ENCODE peak calls at places on chromosomes 12 and 14, in four cellular contexts. X is cardiac muscle cell, E is AG04450, S is AG09309. H is an unnamed sample.

GRCh38 chr12:8078400-8078799 is 3.7 kb upstream of the NECAP1 start:
- DNase-seq in X (peak; percentile 57), E (peak; percentile 63), S (peak; percentile 49), H (peak; percentile 84)

GRCh38 chr12:87182696-87183233 is 846.4 kb downstream of the C12orf50 start:
- DNase-seq in X (no peak), E (no peak), S (no peak), H (no peak)

GRCh38 chr14:41605550-41606248 is 977 bp upstream of the LRFN5 start:
- DNase-seq in X (peak; percentile 72), E (no peak), S (no peak), H (peak; percentile 67)

GRCh38 chr14:27528328-27528727 is 930.5 kb upstream of the NOVA1 start:
- DNase-seq in X (peak; percentile 56), E (no peak), S (no peak), H (peak; percentile 51)

GRCh38 chr12:70722584-70723343 is 85.5 kb upstream of the PTPRB start:
- DNase-seq in X (no peak), E (no peak), S (no peak), H (peak; percentile 12)

GRCh38 chr12:75979181-75979580 is 52.4 kb downstream of the PHLDA1 start:
- DNase-seq in X (no peak), E (no peak), S (no peak), H (no peak)

GRCh38 chr12:107317751-107318553 is 224.6 kb upstream of the CRY1 start:
- DNase-seq in X (peak; percentile 96), E (peak; percentile 74), S (peak; percentile 41), H (peak; percentile 82)

GRCh38 chr14:58280954-58281787 is 17.2 kb upstream of the ARID4A start:
- DNase-seq in X (no peak), E (peak; percentile 65), S (peak; percentile 76), H (peak; percentile 96)

GRCh38 chr12:52659395-52659794 is 7.4 kb upstream of the KRT2 start:
- DNase-seq in X (no peak), E (no peak), S (no peak), H (no peak)

GRCh38 chr14:61184117-61184516 is 97.0 kb downstream of the TMEM30B start:
- DNase-seq in X (no peak), E (peak; percentile 72), S (peak; percentile 66), H (peak; percentile 89)

GRCh38 chr12:62434504-62435336 is 31.9 kb upstream of the MON2 start:
- DNase-seq in X (no peak), E (no peak), S (no peak), H (no peak)

GRCh38 chr14:91207008-91207407 is 37.5 kb downstream of the GPR68 start:
- DNase-seq in X (no peak), E (no peak), S (no peak), H (no peak)

GRCh38 chr12:19988457-19988856 is 379.9 kb upstream of the PDE3A start:
- DNase-seq in X (no peak), E (no peak), S (peak; percentile 41), H (peak; percentile 58)

GRCh38 chr14:64549805-64550538 is at the start of gene PPP1R36:
- DNase-seq in X (peak; percentile 62), E (no peak), S (no peak), H (no peak)

GRCh38 chr12:15892645-15893259 is 10.6 kb downstream of the STRAP start:
- DNase-seq in X (no peak), E (no peak), S (no peak), H (no peak)

GRCh38 chr14:89911018-89911919 is 43.3 kb downstream of the EFCAB11 start:
- DNase-seq in X (peak; percentile 10), E (no peak), S (peak; percentile 20), H (peak; percentile 75)

GRCh38 chr12:114400395-114400794 is 5.5 kb downstream of the TBX5 start:
- DNase-seq in X (no peak), E (no peak), S (no peak), H (no peak)

GRCh38 chr14:61569783-61570182 is 125.5 kb upstream of the HIF1A start:
- DNase-seq in X (no peak), E (no peak), S (peak; percentile 98), H (peak; percentile 98)

GRCh38 chr12:23084236-23084995 is 459.4 kb downstream of the ETNK1 start:
- DNase-seq in X (no peak), E (peak; percentile 88), S (no peak), H (peak; percentile 69)

GRCh38 chr12:64780531-64781373 is 21.5 kb upstream of the GNS start:
- DNase-seq in X (peak; percentile 52), E (no peak), S (no peak), H (no peak)

GRCh38 chr12:29616664-29617409 is 119.4 kb upstream of the OVCH1 start:
- DNase-seq in X (peak; percentile 15), E (no peak), S (no peak), H (peak; percentile 85)

GRCh38 chr12:26473291-26473690 is 277.9 kb downstream of the SSPN start:
- DNase-seq in X (no peak), E (no peak), S (peak; percentile 4), H (no peak)

GRCh38 chr12:113445544-113446176 is 23.5 kb downstream of the SDSL start:
- DNase-seq in X (no peak), E (no peak), S (no peak), H (no peak)

GRCh38 chr12:49664591-49665146 is 41.3 kb downstream of the PRPF40B start:
- DNase-seq in X (no peak), E (no peak), S (no peak), H (peak; percentile 42)

GRCh38 chr12:110728628-110729027 is 14.1 kb downstream of the PPP1CC start:
- DNase-seq in X (no peak), E (no peak), S (no peak), H (no peak)

GRCh38 chr14:88987516-88987915 is 163.1 kb downstream of the TTC8 start:
- DNase-seq in X (no peak), E (no peak), S (no peak), H (no peak)

GRCh38 chr14:63273717-63274673 is 44.7 kb downstream of the GPHB5 start:
- DNase-seq in X (no peak), E (no peak), S (no peak), H (peak; percentile 36)

GRCh38 chr14:33287204-33287603 is 348.5 kb downstream of the NPAS3 start:
- DNase-seq in X (no peak), E (no peak), S (no peak), H (no peak)

GRCh38 chr12:61804301-61804700 is 455.9 kb upstream of the USP15 start:
- DNase-seq in X (no peak), E (no peak), S (no peak), H (no peak)

GRCh38 chr12:49232940-49233841 is 31.7 kb upstream of the TUBA1C start:
- DNase-seq in X (peak; percentile 92), E (no peak), S (no peak), H (peak; percentile 52)

GRCh38 chr12:78167510-78167909 is 336.8 kb downstream of the NAV3 start:
- DNase-seq in X (no peak), E (no peak), S (no peak), H (no peak)

GRCh38 chr12:30136661-30137060 is 352.9 kb upstream of the TMTC1 start:
- DNase-seq in X (no peak), E (no peak), S (no peak), H (no peak)

DNA sequence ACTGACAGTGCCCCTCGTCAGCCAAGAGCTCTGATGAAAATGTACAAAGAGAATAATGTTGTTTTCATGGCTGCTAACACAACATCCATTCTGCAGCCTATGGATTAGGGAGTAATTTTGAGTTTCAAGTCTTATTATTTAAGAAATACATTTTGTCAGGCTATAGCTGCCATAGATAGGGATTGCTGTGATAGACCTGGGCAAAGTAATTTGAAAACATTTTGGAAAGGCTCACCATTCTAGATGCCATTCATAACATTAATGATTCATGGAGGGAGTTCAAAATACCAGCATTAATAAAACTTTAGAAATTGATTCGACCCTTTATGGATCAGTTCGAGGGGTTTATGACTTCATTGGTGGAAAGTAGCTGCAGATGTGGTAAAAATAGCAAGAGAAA is 149.8 kb downstream of the GPHN start:
- DNase-seq in X (no peak), E (no peak), S (no peak), H (no peak)
- H3K4me3 ChIP-seq in X (no peak overlapping the region), E (no peak overlapping the region), S (no peak overlapping the region), H (no peak overlapping the region)

GRCh38 chr14:76101980-76102379 is 49.7 kb upstream of the GPATCH2L start:
- DNase-seq in X (no peak), E (no peak), S (no peak), H (no peak)
- TF ChIP-seq CTCF in X (no peak), E (no peak), S (no peak), H (no peak)

DNA sequence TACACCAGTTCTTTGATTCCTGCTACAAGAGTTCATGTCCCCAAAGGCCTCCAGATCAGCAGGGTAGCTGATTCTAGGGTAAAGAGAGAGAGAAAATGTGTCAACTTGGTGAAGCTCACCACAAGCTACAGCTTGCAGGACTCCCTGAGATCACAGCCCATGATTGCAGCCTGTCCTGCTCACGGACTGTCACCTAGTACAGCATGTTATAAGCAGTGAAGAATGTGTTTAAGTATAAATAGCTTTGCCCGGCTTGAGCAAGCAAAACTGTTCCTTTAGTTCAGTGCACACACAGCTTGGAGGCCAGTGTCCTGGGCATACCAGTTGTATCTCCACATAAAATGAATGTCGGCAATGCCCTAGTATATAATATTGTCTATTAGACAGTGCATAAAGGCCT is 108.3 kb upstream of the G2E3 start:
- DNase-seq in X (peak; percentile 66), E (no peak), S (no peak), H (no peak)
- H3K4me3 ChIP-seq in X (no peak overlapping the region), E (no peak overlapping the region), S (no peak overlapping the region), H (no peak overlapping the region)

GRCh38 chr12:1034726-1035457 is 43.9 kb downstream of the ERC1 start:
- DNase-seq in X (no peak), E (no peak), S (no peak), H (no peak)

GRCh38 chr12:1034243-1034642 is 43.2 kb downstream of the ERC1 start:
- DNase-seq in X (no peak), E (no peak), S (no peak), H (no peak)

DNA sequence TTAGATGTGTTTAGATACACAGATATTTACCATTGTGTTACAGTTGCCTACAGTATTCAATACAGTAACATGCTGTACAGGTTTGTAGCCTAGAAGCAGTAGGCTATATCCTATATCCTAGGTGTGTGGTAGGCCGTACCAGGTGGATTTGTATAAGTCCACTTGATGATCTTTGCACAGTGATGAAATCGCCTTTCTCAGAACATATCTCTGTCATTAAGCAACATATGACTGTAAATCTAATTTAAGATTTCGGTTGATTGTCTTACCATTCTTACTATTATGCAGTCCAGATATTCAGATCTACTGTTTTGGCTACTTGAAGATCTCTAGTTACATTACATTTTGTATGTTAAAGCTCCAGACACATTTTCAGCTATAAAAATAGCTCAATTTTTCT is 39.8 kb downstream of the ERC1 start:
- DNase-seq in X (no peak), E (no peak), S (no peak), H (no peak)
- TF ChIP-seq CTCF in X (no peak), E (no peak), S (no peak), H (no peak)

H was measured in cardiac fibroblast.